ENCODE peak calls at places on chromosomes 13 and 19, in five cellular contexts. P, D, O, Q and F are unnamed samples. For H3K27me3, the result is how much of the 10 kb centered on the place peaks cover.

GRCh38 chr13:27372896-27373295 is 51.5 kb upstream of the GTF3A start:
- DNase-seq in Q (no peak), P (no peak), O (no peak), D (no peak), F (no peak)

GRCh38 chr19:39568604-39569003 is 28.6 kb upstream of the EID2 start:
- DNase-seq in D (no peak), Q (no peak), P (no peak), O (no peak), F (no peak)

GRCh38 chr19:45607071-45608029 is 5.3 kb upstream of the GPR4 start:
- DNase-seq in O (peak), P (no peak), D (peak), Q (peak), F (peak)

GRCh38 chr13:66795636-66796035 is 434.5 kb downstream of the PCDH9 start:
- DNase-seq in P (no peak), D (no peak), Q (no peak), O (no peak), F (no peak)

GRCh38 chr13:109344552-109345157 is 441.7 kb downstream of the IRS2 start:
- DNase-seq in D (no peak), O (no peak), Q (no peak), P (no peak), F (no peak)

GRCh38 chr13:20360041-20360491 is 127.9 kb upstream of the GJB6 start:
- DNase-seq in D (no peak), P (no peak), Q (no peak), O (no peak), F (no peak)

GRCh38 chr13:100941377-100941776 is 266.8 kb upstream of the TMTC4 start:
- DNase-seq in Q (no peak), O (no peak), D (no peak), P (no peak), F (no peak)

GRCh38 chr13:55160911-55161310 is 1979.8 kb upstream of the PRR20A start:
- DNase-seq in D (no peak), O (no peak), P (no peak), Q (no peak), F (no peak)

GRCh38 chr19:45144431-45145269 is 16.1 kb downstream of the NKPD1 start:
- DNase-seq in P (no peak), O (no peak), D (no peak), Q (no peak), F (no peak)

GRCh38 chr13:35978607-35979316 is 152.4 kb downstream of the DCLK1 start:
- DNase-seq in Q (peak), P (no peak), D (no peak), O (peak), F (no peak)

GRCh38 chr19:36796714-36796999 is 24.1 kb upstream of the ZNF850 start:
- DNase-seq in O (no peak), D (no peak), Q (no peak), P (no peak), F (no peak)

GRCh38 chr19:19752760-19753403 is 20.0 kb upstream of the ZNF14 start:
- DNase-seq in P (no peak), D (no peak), Q (no peak), O (no peak), F (no peak)

GRCh38 chr13:27419333-27419732 is 5.1 kb upstream of the GTF3A start:
- DNase-seq in O (no peak), Q (no peak), D (no peak), P (no peak), F (no peak)

GRCh38 chr13:41568990-41569387 is 111.6 kb downstream of the RGCC start:
- DNase-seq in O (no peak), P (no peak), D (no peak), Q (no peak), F (no peak)

GRCh38 chr19:21474671-21475181 is 30.7 kb upstream of the ZNF429 start:
- DNase-seq in Q (peak), O (peak), D (peak), P (peak), F (peak)

GRCh38 chr19:31350033-31350692 is 927 bp upstream of the TSHZ3 start:
- DNase-seq in O (no peak), D (peak), Q (peak), P (no peak), F (peak)

GRCh38 chr13:101511766-101512165 is 59.3 kb downstream of the ITGBL1 start:
- DNase-seq in P (no peak), D (no peak), O (no peak), Q (no peak), F (no peak)

GRCh38 chr19:5337886-5338595 is 2.6 kb downstream of the PTPRS start:
- DNase-seq in P (no peak), O (no peak), Q (no peak), D (peak), F (no peak)

GRCh38 chr19:5339950-5340636 is 519 bp downstream of the PTPRS start:
- DNase-seq in Q (no peak), O (no peak), P (no peak), D (no peak), F (no peak)

GRCh38 chr19:5339470-5339949 is 1.1 kb downstream of the PTPRS start:
- DNase-seq in O (no peak), Q (no peak), D (no peak), P (no peak), F (no peak)

GRCh38 chr19:5337126-5337525 is 3.5 kb downstream of the PTPRS start:
- DNase-seq in O (no peak), P (no peak), Q (no peak), D (peak), F (no peak)

GRCh38 chr19:5338661-5339469 is 1.7 kb downstream of the PTPRS start:
- DNase-seq in O (no peak), Q (no peak), D (no peak), P (no peak), F (no peak)
- H3K27me3 ChIP-seq in O (half or more), Q (under half), D (under half), P (under half), F (half or more)

GRCh38 chr13:21434588-21434987 is 24.5 kb downstream of the ZDHHC20 start:
- DNase-seq in D (no peak), P (no peak), Q (no peak), O (no peak), F (no peak)
- TF ChIP-seq POLR2A in D (no peak), P (no peak), Q (no peak), O (no peak), F (no peak)

GRCh38 chr19:17952041-17952976 is 14.6 kb upstream of the KCNN1 start:
- DNase-seq in O (no peak), Q (no peak), P (no peak), D (no peak), F (no peak)
- H3K27me3 ChIP-seq in O (half or more), Q (under half), P (under half), D (half or more), F (half or more)

GRCh38 chr13:95485045-95485517 is 67.4 kb upstream of the CLDN10 start:
- DNase-seq in P (no peak), D (no peak), Q (no peak), O (no peak), F (no peak)
- TF ChIP-seq POLR2A in P (no peak), D (no peak), Q (no peak), O (no peak), F (no peak)

GRCh38 chr13:113731192-113732175 is 27.5 kb upstream of the TMEM255B start:
- DNase-seq in P (no peak), Q (no peak), O (no peak), D (no peak), F (peak)

GRCh38 chr13:113730145-113730750 is 28.8 kb upstream of the TMEM255B start:
- DNase-seq in Q (no peak), P (no peak), D (no peak), O (no peak), F (peak)

GRCh38 chr13:113728571-113729054 is 30.4 kb upstream of the TMEM255B start:
- DNase-seq in D (no peak), Q (no peak), O (no peak), P (no peak), F (peak)

GRCh38 chr13:113730831-113731191 is 28.2 kb upstream of the TMEM255B start:
- DNase-seq in D (no peak), Q (no peak), O (no peak), P (no peak), F (no peak)

DNA sequence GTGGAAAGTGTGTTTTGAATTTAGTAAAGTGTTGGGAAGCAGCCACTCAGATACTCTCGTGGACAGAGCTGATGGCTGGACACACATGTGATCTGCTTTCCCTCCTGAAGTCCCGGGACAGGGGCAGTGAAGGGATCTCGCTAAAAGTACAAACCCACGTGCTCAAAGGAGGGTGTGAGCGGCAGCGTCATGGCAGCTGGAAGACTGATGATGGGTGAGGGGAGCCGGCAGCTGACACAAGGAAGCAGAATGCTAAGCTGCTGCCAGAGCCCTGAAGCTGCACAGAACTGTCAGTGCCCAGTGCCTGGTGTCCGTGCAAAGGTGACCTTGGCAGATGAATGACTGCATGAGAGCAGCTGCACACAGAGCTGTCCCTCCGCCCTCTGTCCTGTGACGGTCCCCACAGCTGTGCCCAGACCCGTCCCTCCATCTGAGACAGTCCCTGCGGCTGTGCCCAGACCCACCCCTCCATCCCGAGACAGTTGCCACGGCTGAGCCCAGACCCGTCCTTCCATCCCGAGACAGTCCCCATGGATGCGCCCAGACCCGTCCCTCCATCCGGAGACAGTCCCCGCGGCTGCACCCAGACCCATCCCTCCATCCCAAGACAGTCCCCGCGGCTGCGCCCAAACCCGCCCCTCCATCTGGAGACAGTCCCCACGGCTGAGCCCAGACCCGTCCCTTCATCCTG is 29.6 kb upstream of the TMEM255B start:
- DNase-seq in Q (no peak), P (no peak), D (peak), O (no peak), F (peak)
- H3K27me3 ChIP-seq in Q (under half), P (under half), D (under half), O (under half), F (under half)

DNA sequence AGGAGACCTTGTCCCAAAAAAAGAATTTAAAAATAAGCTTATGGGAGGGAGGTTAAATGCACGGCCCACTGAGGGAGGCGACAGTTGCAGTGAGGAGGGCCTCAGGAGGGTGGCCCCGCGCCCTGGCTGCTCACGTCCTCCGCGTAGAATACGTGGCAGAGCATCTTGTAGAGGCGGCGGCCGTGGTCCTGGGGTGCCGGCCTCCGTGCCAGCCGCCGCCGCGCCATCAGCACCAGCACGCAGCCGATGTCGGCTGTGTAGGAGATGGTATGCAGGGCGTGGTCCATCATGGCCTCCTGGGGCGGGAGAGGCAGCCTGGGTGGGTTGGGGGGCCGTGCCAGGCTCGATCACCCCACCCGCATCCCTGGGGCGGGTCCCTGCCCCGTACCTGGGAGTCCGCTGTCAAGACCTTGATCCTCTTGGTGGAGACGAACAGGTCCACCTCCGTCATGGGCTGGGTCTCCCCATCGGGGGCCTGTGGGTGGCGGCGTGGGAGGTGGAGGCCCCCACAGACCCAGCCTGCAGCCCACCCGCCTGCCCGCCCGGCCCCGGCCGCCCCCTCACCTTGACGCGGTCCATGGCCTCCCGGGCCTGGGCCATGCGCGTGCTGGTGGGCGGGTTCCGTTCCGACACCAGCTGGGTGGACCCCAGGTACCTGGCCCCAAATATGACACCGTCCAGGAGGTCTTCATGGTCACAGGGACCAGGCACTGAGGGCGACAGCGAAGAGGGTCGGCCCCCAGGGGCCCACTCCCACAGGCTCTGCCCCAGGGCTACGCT is 7.7 kb downstream of the APBA3 start:
- DNase-seq in Q (no peak), P (no peak), O (no peak), D (no peak), F (no peak)
- TF ChIP-seq POLR2A in Q (no peak), P (no peak), O (no peak), D (no peak), F (no peak)